ENCODE peak calls at places on chromosomes 5 and 9, in eight cellular contexts. One of them, this sample, is unnamed.

GRCh38 chr9:5817776-5818336 is 15.1 kb downstream of the ERMP1 start:
- DNase-seq in H54: no peak
- DNase-seq in neural progenitor cell: no peak
- DNase-seq in HCT116: peak
- DNase-seq in astrocyte of the spinal cord: peak
- DNase-seq in GOT3: no peak
- DNase-seq in A549: no peak
- DNase-seq in fibroblast of gingiva: peak
- DNase-seq in this sample: no peak

GRCh38 chr5:80186634-80187033 is 69.2 kb downstream of the SERINC5 start:
- DNase-seq in H54: no peak
- DNase-seq in neural progenitor cell: no peak
- DNase-seq in HCT116: no peak
- DNase-seq in astrocyte of the spinal cord: no peak
- DNase-seq in GOT3: no peak
- DNase-seq in A549: no peak
- DNase-seq in fibroblast of gingiva: peak
- DNase-seq in this sample: no peak

GRCh38 chr9:12554636-12555035 is 138.5 kb upstream of the TYRP1 start:
- DNase-seq in H54: no peak
- DNase-seq in neural progenitor cell: peak
- DNase-seq in HCT116: no peak
- DNase-seq in astrocyte of the spinal cord: peak
- DNase-seq in GOT3: no peak
- DNase-seq in A549: no peak
- DNase-seq in fibroblast of gingiva: no peak
- DNase-seq in this sample: no peak

GRCh38 chr9:116944714-116945534 is 257.8 kb downstream of the TRIM32 start:
- DNase-seq in H54: no peak
- DNase-seq in neural progenitor cell: no peak
- DNase-seq in HCT116: no peak
- DNase-seq in astrocyte of the spinal cord: no peak
- DNase-seq in GOT3: no peak
- DNase-seq in A549: no peak
- DNase-seq in fibroblast of gingiva: no peak
- DNase-seq in this sample: no peak

GRCh38 chr9:91221332-91221731 is 140.4 kb downstream of the AUH start:
- DNase-seq in H54: no peak
- DNase-seq in neural progenitor cell: no peak
- DNase-seq in HCT116: no peak
- DNase-seq in astrocyte of the spinal cord: peak
- DNase-seq in GOT3: no peak
- DNase-seq in A549: no peak
- DNase-seq in fibroblast of gingiva: no peak
- DNase-seq in this sample: no peak

GRCh38 chr9:109311281-109311680 is 9.6 kb downstream of the EPB41L4B start:
- DNase-seq in H54: no peak
- DNase-seq in neural progenitor cell: no peak
- DNase-seq in HCT116: no peak
- DNase-seq in astrocyte of the spinal cord: peak
- DNase-seq in GOT3: no peak
- DNase-seq in A549: no peak
- DNase-seq in fibroblast of gingiva: no peak
- DNase-seq in this sample: no peak

GRCh38 chr5:57774439-57774838 is 291.8 kb upstream of the ACTBL2 start:
- DNase-seq in H54: no peak
- DNase-seq in neural progenitor cell: no peak
- DNase-seq in HCT116: no peak
- DNase-seq in astrocyte of the spinal cord: no peak
- DNase-seq in GOT3: no peak
- DNase-seq in A549: no peak
- DNase-seq in fibroblast of gingiva: no peak
- DNase-seq in this sample: no peak

GRCh38 chr5:170701321-170701720 is 82.2 kb upstream of the GABRP start:
- DNase-seq in H54: no peak
- DNase-seq in neural progenitor cell: peak
- DNase-seq in HCT116: no peak
- DNase-seq in astrocyte of the spinal cord: no peak
- DNase-seq in GOT3: no peak
- DNase-seq in A549: no peak
- DNase-seq in fibroblast of gingiva: no peak
- DNase-seq in this sample: no peak

GRCh38 chr9:112408285-112408684 is 28.4 kb downstream of the HSDL2 start:
- DNase-seq in H54: no peak
- DNase-seq in neural progenitor cell: no peak
- DNase-seq in HCT116: no peak
- DNase-seq in astrocyte of the spinal cord: no peak
- DNase-seq in GOT3: no peak
- DNase-seq in A549: no peak
- DNase-seq in fibroblast of gingiva: no peak
- DNase-seq in this sample: no peak

GRCh38 chr9:103707181-103707580 is 386.9 kb upstream of the SMC2 start:
- DNase-seq in H54: no peak
- DNase-seq in neural progenitor cell: no peak
- DNase-seq in HCT116: no peak
- DNase-seq in astrocyte of the spinal cord: peak
- DNase-seq in GOT3: no peak
- DNase-seq in A549: no peak
- DNase-seq in fibroblast of gingiva: no peak
- DNase-seq in this sample: no peak

GRCh38 chr9:104810421-104811339 is 46.8 kb downstream of the NIPSNAP3B start:
- DNase-seq in H54: peak
- DNase-seq in neural progenitor cell: no peak
- DNase-seq in HCT116: no peak
- DNase-seq in astrocyte of the spinal cord: peak
- DNase-seq in GOT3: no peak
- DNase-seq in A549: peak
- DNase-seq in fibroblast of gingiva: peak
- DNase-seq in this sample: no peak

GRCh38 chr9:21398955-21399489 is 9.9 kb upstream of the IFNA8 start:
- DNase-seq in H54: no peak
- DNase-seq in neural progenitor cell: no peak
- DNase-seq in HCT116: no peak
- DNase-seq in astrocyte of the spinal cord: no peak
- DNase-seq in GOT3: no peak
- DNase-seq in A549: no peak
- DNase-seq in fibroblast of gingiva: no peak
- DNase-seq in this sample: no peak

GRCh38 chr5:32223972-32224608 is 50.0 kb upstream of the GOLPH3 start:
- DNase-seq in H54: peak
- DNase-seq in neural progenitor cell: peak
- DNase-seq in HCT116: peak
- DNase-seq in astrocyte of the spinal cord: peak
- DNase-seq in GOT3: no peak
- DNase-seq in A549: peak
- DNase-seq in fibroblast of gingiva: peak
- DNase-seq in this sample: no peak

GRCh38 chr5:80963966-80964481 is 3.9 kb downstream of the RASGRF2 start:
- DNase-seq in H54: no peak
- DNase-seq in neural progenitor cell: no peak
- DNase-seq in HCT116: no peak
- DNase-seq in astrocyte of the spinal cord: peak
- DNase-seq in GOT3: no peak
- DNase-seq in A549: no peak
- DNase-seq in fibroblast of gingiva: peak
- DNase-seq in this sample: no peak

GRCh38 chr9:115757461-115757860 is 396.1 kb upstream of the PAPPA start:
- DNase-seq in H54: no peak
- DNase-seq in neural progenitor cell: no peak
- DNase-seq in HCT116: no peak
- DNase-seq in astrocyte of the spinal cord: no peak
- DNase-seq in GOT3: no peak
- DNase-seq in A549: no peak
- DNase-seq in fibroblast of gingiva: peak
- DNase-seq in this sample: no peak

GRCh38 chr5:176388003-176388340 is 426 bp downstream of the NOP16 start:
- DNase-seq in H54: peak
- DNase-seq in neural progenitor cell: peak
- DNase-seq in HCT116: no peak
- DNase-seq in astrocyte of the spinal cord: no peak
- DNase-seq in GOT3: no peak
- DNase-seq in A549: peak
- DNase-seq in fibroblast of gingiva: no peak
- DNase-seq in this sample: no peak

GRCh38 chr5:34827594-34828506 is 11.1 kb upstream of the TTC23L start:
- DNase-seq in H54: no peak
- DNase-seq in neural progenitor cell: no peak
- DNase-seq in HCT116: no peak
- DNase-seq in astrocyte of the spinal cord: no peak
- DNase-seq in GOT3: no peak
- DNase-seq in A549: no peak
- DNase-seq in fibroblast of gingiva: no peak
- DNase-seq in this sample: no peak

GRCh38 chr5:43367909-43368648 is 44.1 kb downstream of the CCL28 start:
- DNase-seq in H54: peak
- DNase-seq in neural progenitor cell: no peak
- DNase-seq in HCT116: no peak
- DNase-seq in astrocyte of the spinal cord: peak
- DNase-seq in GOT3: no peak
- DNase-seq in A549: no peak
- DNase-seq in fibroblast of gingiva: no peak
- DNase-seq in this sample: no peak

This sample was measured in stimulated activated effector memory CD8-positive, alpha-beta T cell treated with anti-CD3 and anti-CD28 coated beads, Interleukin-12 subunit alpha, Interleukin-12 subunit beta, amount 100 ng/mL, for 72 hours.